ENCODE peak calls at places on chromosomes 11 and 22, in four cellular contexts. U is Peyer's patch, H is right cardiac atrium, I is tibial artery. S is an unnamed sample.

GRCh38 chr11:7494086-7494775 is 8.9 kb downstream of the OLFML1 start:
- DNase-seq in U (no peak), H (no peak), I (no peak), S (no peak)

GRCh38 chr11:117686711-117687110 is 110.3 kb downstream of the DSCAML1 start:
- DNase-seq in U (no peak), H (no peak), I (no peak), S (no peak)

GRCh38 chr11:113577356-113578163 is 102.4 kb upstream of the DRD2 start:
- DNase-seq in U (no peak), H (no peak), I (no peak), S (no peak)

GRCh38 chr22:37267128-37267587 is 15.2 kb upstream of the CYTH4 start:
- DNase-seq in U (peak; percentile 73), H (peak; percentile 76), I (no peak), S (peak; percentile 64)

GRCh38 chr11:2803186-2804057 is 82.2 kb downstream of the CDKN1C start:
- DNase-seq in U (peak; percentile 12), H (peak; percentile 37), I (peak; percentile 57), S (peak; percentile 53)

GRCh38 chr11:629237-629583 is 2.2 kb upstream of the SCT start:
- DNase-seq in U (no peak), H (peak; percentile 42), I (no peak), S (no peak)

GRCh38 chr11:117231637-117232021 is 244 bp downstream of the PCSK7 start:
- DNase-seq in U (no peak), H (no peak), I (no peak), S (no peak)

GRCh38 chr11:57214087-57214395 is 23.0 kb downstream of the APLNR start:
- DNase-seq in U (no peak), H (peak; percentile 43), I (no peak), S (no peak)

GRCh38 chr11:117795726-117796455 is 1.1 kb downstream of the DSCAML1 start:
- DNase-seq in U (no peak), H (no peak), I (no peak), S (no peak)

GRCh38 chr11:15863411-15863810 is 492.9 kb downstream of the SOX6 start:
- DNase-seq in U (no peak), H (no peak), I (no peak), S (no peak)

GRCh38 chr11:8758619-8759169 is 76.1 kb downstream of the RPL27A start:
- DNase-seq in U (no peak), H (no peak), I (no peak), S (no peak)

GRCh38 chr11:2039198-2039759 is 41.6 kb upstream of the H19 start:
- DNase-seq in U (no peak), H (no peak), I (no peak), S (no peak)

GRCh38 chr11:10395196-10395897 is 59.7 kb upstream of the AMPD3 start:
- DNase-seq in U (no peak), H (no peak), I (no peak), S (no peak)

GRCh38 chr22:39090426-39091064 is 6.5 kb upstream of the APOBEC3H start:
- DNase-seq in U (peak; percentile 67), H (peak; percentile 73), I (no peak), S (peak; percentile 72)

GRCh38 chr11:8291421-8292350 is 28.0 kb upstream of the LMO1 start:
- DNase-seq in U (no peak), H (no peak), I (peak; percentile 53), S (peak; percentile 55)

GRCh38 chr11:118980191-118980881 is 8.8 kb downstream of the FOXR1 start:
- DNase-seq in U (no peak), H (peak; percentile 83), I (peak; percentile 73), S (no peak)

GRCh38 chr22:41305646-41306045 is 4.3 kb downstream of the ZC3H7B start:
- DNase-seq in U (no peak), H (no peak), I (no peak), S (no peak)
- H3K27ac ChIP-seq in U (no peak overlapping the region), H (no peak overlapping the region), I (no peak overlapping the region), S (no peak overlapping the region)

DNA sequence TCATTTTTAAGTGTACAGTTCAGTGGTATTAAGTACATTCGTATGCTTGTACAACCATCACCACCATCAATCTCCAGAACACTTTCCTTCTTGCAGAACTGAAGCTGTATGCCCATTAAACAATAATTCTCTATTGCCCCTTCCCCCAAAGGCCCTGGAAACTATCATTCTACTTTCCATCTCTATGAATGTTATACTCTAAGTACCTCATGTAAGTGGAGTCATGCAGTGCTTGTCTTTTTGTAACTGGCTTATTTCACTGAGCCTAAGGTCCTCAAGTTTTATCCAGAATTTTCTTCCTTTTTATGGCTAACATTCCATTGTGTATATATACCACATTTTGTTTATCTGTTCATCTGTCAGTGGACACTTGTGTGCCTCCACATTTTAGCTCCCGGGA is 29.7 kb downstream of the MMP7 start:
- DNase-seq in U (no peak), H (no peak), I (no peak), S (no peak)
- H3K27ac ChIP-seq in U (no peak overlapping the region), H (no peak overlapping the region), I (no peak overlapping the region), S (no peak overlapping the region)

GRCh38 chr11:65788801-65789200 is 1.9 kb downstream of the OVOL1 start:
- DNase-seq in U (no peak), H (no peak), I (no peak), S (no peak)
- H3K27ac ChIP-seq in U (peak overlapping the region; percentile 85), H (no peak overlapping the region), I (no peak overlapping the region), S (no peak overlapping the region)

DNA sequence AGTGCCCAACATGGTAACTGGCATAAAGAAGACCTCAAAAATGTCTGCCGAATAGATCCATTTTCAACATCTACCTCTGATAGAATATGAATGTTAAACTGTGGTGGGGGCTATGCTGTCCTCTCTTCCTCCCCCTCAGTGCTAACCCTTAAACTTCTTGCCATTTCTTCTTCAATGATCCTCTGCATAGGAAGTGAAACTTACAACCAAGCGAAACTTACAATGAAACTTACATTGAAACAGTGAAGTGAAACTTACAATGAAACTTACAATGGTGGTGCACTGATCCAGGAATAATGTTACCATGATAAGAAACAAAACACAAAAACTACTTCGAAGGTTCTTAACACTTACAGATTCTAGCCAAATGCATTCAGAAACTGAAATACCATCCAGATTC is 4.7 kb downstream of the RTCB start:
- DNase-seq in U (no peak), H (no peak), I (no peak), S (no peak)
- H3K27ac ChIP-seq in U (no peak overlapping the region), H (no peak overlapping the region), I (no peak overlapping the region), S (no peak overlapping the region)

DNA sequence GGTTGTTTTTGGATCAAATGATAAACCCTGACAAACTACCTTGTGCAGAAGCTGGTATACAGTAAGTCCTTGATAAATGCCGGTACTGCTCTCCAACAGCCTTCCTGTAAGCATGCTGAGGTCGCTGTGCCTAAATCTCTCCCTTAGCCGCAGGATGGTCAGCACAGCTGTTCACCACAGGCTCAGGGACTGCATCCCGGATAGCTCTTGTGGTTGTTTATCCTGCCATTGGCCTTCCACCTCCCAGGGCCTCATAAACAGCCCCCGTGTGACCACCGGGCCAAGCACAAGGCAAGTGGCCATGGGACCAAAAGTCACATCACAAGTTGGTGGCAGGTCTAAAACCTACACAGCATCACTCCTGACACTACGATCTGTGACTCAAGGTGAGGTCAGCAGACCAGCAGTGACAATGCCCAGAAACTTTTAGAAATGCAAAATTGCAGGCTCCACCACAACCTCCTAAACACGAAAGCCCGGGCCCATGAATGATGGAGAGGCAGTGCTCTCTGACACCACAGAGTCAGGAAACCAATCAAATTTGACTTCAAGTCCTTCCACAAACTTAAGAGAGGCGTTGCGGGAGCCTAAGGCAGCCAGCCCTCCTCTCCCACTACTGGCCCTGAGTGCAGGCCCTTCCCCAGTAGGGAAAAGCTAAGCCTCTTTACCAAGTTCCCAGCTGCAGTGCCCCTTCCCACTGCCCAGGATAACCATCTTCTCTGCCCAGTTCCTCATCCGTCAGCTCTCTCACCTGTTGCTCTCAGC is 3.9 kb downstream of the SPATA19 start:
- DNase-seq in U (no peak), H (no peak), I (no peak), S (no peak)
- H3K27ac ChIP-seq in U (no peak overlapping the region), H (no peak overlapping the region), I (no peak overlapping the region), S (no peak overlapping the region)

GRCh38 chr22:46173152-46173551 is 22.8 kb downstream of the PPARA start:
- DNase-seq in U (no peak), H (no peak), I (no peak), S (no peak)
- H3K27ac ChIP-seq in U (peak overlapping the region; percentile 81), H (no peak overlapping the region), I (no peak overlapping the region), S (no peak overlapping the region)

S was measured in aorta.